ENCODE peak calls at places on chromosome 6, in eight cellular contexts. B is astrocyte, F is mammary epithelial cell, O is psoas muscle, P is hepatocyte, C is fibroblast of mammary gland, A is endothelial cell, V is fibroblast of the aortic adventitia. Y is an unnamed sample.

GRCh38 chr6:55445648-55446204 is 118.5 kb downstream of the GFRAL start:
- DNase-seq in P (peak), B (peak), O (no peak), C (peak), V (peak), F (peak), A (peak), Y (peak)

GRCh38 chr6:126107475-126108121 is 121.3 kb downstream of the TRMT11 start:
- DNase-seq in A (no peak), P (no peak), F (no peak), C (peak), V (peak), O (no peak), B (peak), Y (no peak)

GRCh38 chr6:29673161-29673560 is 7.8 kb downstream of the ZFP57 start:
- DNase-seq in F (no peak), A (no peak), V (no peak), C (no peak), B (no peak), P (no peak), O (no peak), Y (no peak)

GRCh38 chr6:121573466-121573865 is 138.0 kb downstream of the GJA1 start:
- DNase-seq in F (no peak), C (peak), P (no peak), B (no peak), V (peak), O (no peak), A (no peak), Y (peak)

GRCh38 chr6:23106951-23107350 is 537.6 kb downstream of the HDGFL1 start:
- DNase-seq in O (no peak), C (peak), F (peak), V (peak), B (peak), P (no peak), A (no peak), Y (peak)

GRCh38 chr6:25449774-25450173 is 170.6 kb downstream of the CARMIL1 start:
- DNase-seq in P (no peak), B (no peak), A (no peak), V (no peak), O (no peak), C (no peak), F (no peak), Y (peak)

GRCh38 chr6:26223213-26223612 is 136.0 kb downstream of the HFE start:
- DNase-seq in O (no peak), V (peak), A (no peak), P (no peak), F (no peak), C (no peak), B (no peak), Y (peak)

GRCh38 chr6:144931172-144932035 is 646.3 kb downstream of the UTRN start:
- DNase-seq in A (peak), F (peak), V (peak), P (peak), C (peak), B (no peak), O (no peak), Y (peak)

GRCh38 chr6:138596591-138596990 is 97.3 kb upstream of the NHSL1 start:
- DNase-seq in A (no peak), V (no peak), B (no peak), P (no peak), C (no peak), F (no peak), O (no peak), Y (no peak)

GRCh38 chr6:47358440-47359225 is 48.9 kb upstream of the TNFRSF21 start:
- DNase-seq in C (no peak), P (no peak), F (no peak), O (no peak), B (no peak), V (no peak), A (no peak), Y (no peak)

GRCh38 chr6:42942444-42942843 is 13.2 kb downstream of the CNPY3 start:
- DNase-seq in F (no peak), O (no peak), V (no peak), C (no peak), A (no peak), B (no peak), P (no peak), Y (no peak)

GRCh38 chr6:29723666-29724588 is 693 bp downstream of the HLA-F start:
- DNase-seq in A (peak), V (no peak), P (peak), O (peak), F (no peak), C (no peak), B (no peak), Y (peak)

GRCh38 chr6:140041056-140041455 is 666.6 kb upstream of the CITED2 start:
- DNase-seq in F (no peak), V (peak), B (peak), C (no peak), O (no peak), P (no peak), A (no peak), Y (no peak)

GRCh38 chr6:72622094-72622540 is 253 bp downstream of the KCNQ5 start:
- DNase-seq in B (no peak), A (peak), P (peak), C (no peak), V (peak), O (peak), F (peak), Y (peak)

GRCh38 chr6:99940582-99940981 is 53.4 kb downstream of the MCHR2 start:
- DNase-seq in P (no peak), B (no peak), O (no peak), F (no peak), C (no peak), V (no peak), A (no peak), Y (no peak)

GRCh38 chr6:63819831-63820230 is 184.2 kb downstream of the PHF3 start:
- DNase-seq in V (no peak), B (no peak), A (no peak), P (no peak), O (no peak), F (no peak), C (no peak), Y (peak)

GRCh38 chr6:112014483-112014882 is 39.4 kb upstream of the CCN6 start:
- DNase-seq in V (peak), P (no peak), C (peak), F (peak), A (no peak), B (peak), O (no peak), Y (no peak)

GRCh38 chr6:84455630-84456029 is 228.2 kb upstream of the CEP162 start:
- DNase-seq in F (no peak), C (peak), A (no peak), V (no peak), O (no peak), B (no peak), P (no peak), Y (peak)

GRCh38 chr6:15431762-15432495 is 186.1 kb downstream of the JARID2 start:
- DNase-seq in O (peak), C (peak), P (peak), V (peak), A (no peak), B (peak), F (no peak), Y (peak)

GRCh38 chr6:142408409-142408808 is 106.6 kb downstream of the ADGRG6 start:
- DNase-seq in C (peak), B (no peak), V (peak), O (no peak), A (no peak), P (no peak), F (no peak), Y (no peak)

GRCh38 chr6:144285548-144285797 is 338 bp downstream of the UTRN start:
- DNase-seq in V (no peak), A (no peak), O (no peak), C (no peak), P (no peak), B (no peak), F (no peak), Y (no peak)

GRCh38 chr6:73234732-73235131 is 9.4 kb upstream of the KHDC1L start:
- DNase-seq in P (no peak), F (peak), V (peak), O (no peak), B (peak), A (no peak), C (peak), Y (no peak)

GRCh38 chr6:42923656-42924055 is 5.6 kb upstream of the CNPY3 start:
- DNase-seq in F (no peak), V (peak), P (no peak), A (no peak), B (no peak), O (no peak), C (peak), Y (no peak)

GRCh38 chr6:17490724-17491123 is 97.3 kb downstream of the CAP2 start:
- DNase-seq in C (no peak), A (no peak), P (no peak), B (no peak), O (no peak), F (no peak), V (no peak), Y (no peak)

GRCh38 chr6:26249959-26250805 is 114.8 kb upstream of the BTN3A2 start:
- DNase-seq in C (no peak), O (peak), A (peak), B (peak), P (peak), V (peak), F (peak), Y (peak)

GRCh38 chr6:33592595-33593413 is 12.7 kb upstream of the BAK1 start:
- DNase-seq in P (peak), V (no peak), F (no peak), O (no peak), A (no peak), B (no peak), C (no peak), Y (no peak)

GRCh38 chr6:109963598-109964170 is 14.4 kb upstream of the GPR6 start:
- DNase-seq in O (no peak), A (no peak), P (no peak), V (no peak), C (no peak), F (peak), B (no peak), Y (no peak)

GRCh38 chr6:15048367-15048766 is 197.5 kb upstream of the JARID2 start:
- DNase-seq in C (peak), O (no peak), B (no peak), A (no peak), P (no peak), F (no peak), V (no peak), Y (no peak)

GRCh38 chr6:85465762-85466161 is 15.9 kb downstream of the NT5E start:
- DNase-seq in V (no peak), P (no peak), B (no peak), C (no peak), A (no peak), O (no peak), F (no peak), Y (no peak)

GRCh38 chr6:37099442-37099841 is 70.5 kb upstream of the PIM1 start:
- DNase-seq in B (no peak), P (no peak), A (no peak), C (no peak), F (peak), V (no peak), O (no peak), Y (no peak)

GRCh38 chr6:43993881-43994523 is 133.2 kb downstream of the MRPL14 start:
- DNase-seq in V (no peak), O (peak), B (no peak), A (no peak), F (no peak), P (no peak), C (no peak), Y (no peak)

GRCh38 chr6:125750692-125751333 is 1.4 kb downstream of the HEY2 start:
- DNase-seq in B (no peak), F (no peak), P (no peak), V (no peak), A (no peak), O (no peak), C (no peak), Y (no peak)

GRCh38 chr6:118451839-118452238 is 96.3 kb upstream of the PLN start:
- DNase-seq in P (no peak), O (no peak), A (no peak), C (no peak), B (no peak), V (no peak), F (no peak), Y (no peak)

GRCh38 chr6:90131614-90132423 is 164.8 kb downstream of the BACH2 start:
- DNase-seq in B (peak), V (peak), P (no peak), O (peak), C (peak), A (no peak), F (no peak), Y (peak)

GRCh38 chr6:2688416-2689064 is 62.2 kb downstream of the MYLK4 start:
- DNase-seq in C (peak), B (peak), P (no peak), O (no peak), F (peak), V (peak), A (no peak), Y (no peak)

GRCh38 chr6:43187821-43188220 is 5.8 kb downstream of the CUL9 start:
- DNase-seq in A (no peak), F (peak), P (no peak), V (no peak), O (no peak), B (no peak), C (no peak), Y (no peak)

GRCh38 chr6:27684264-27685211 is 211.6 kb upstream of the ZNF184 start:
- DNase-seq in P (peak), V (peak), C (peak), A (peak), O (no peak), B (peak), F (peak), Y (peak)

GRCh38 chr6:77433888-77434287 is 29.4 kb downstream of the HTR1B start:
- DNase-seq in F (no peak), C (no peak), V (no peak), O (no peak), P (no peak), A (no peak), B (no peak), Y (no peak)

GRCh38 chr6:151101811-151102694 is 137.7 kb upstream of the AKAP12 start:
- DNase-seq in B (no peak), A (no peak), F (no peak), O (no peak), V (no peak), P (no peak), C (no peak), Y (no peak)

GRCh38 chr6:31569861-31570536 is 2.1 kb upstream of the LTA start:
- DNase-seq in V (no peak), F (no peak), C (no peak), P (no peak), A (no peak), B (no peak), O (no peak), Y (no peak)

GRCh38 chr6:31572041-31572911 is at the start of gene LTA:
- DNase-seq in C (no peak), P (no peak), B (no peak), A (no peak), V (no peak), F (no peak), O (no peak), Y (no peak)

GRCh38 chr6:31567531-31568370 is 4.3 kb upstream of the LTA start:
- DNase-seq in P (no peak), V (no peak), F (no peak), A (no peak), O (no peak), B (no peak), C (no peak), Y (no peak)

GRCh38 chr6:31573239-31574105 is 1.4 kb downstream of the LTA start:
- DNase-seq in V (no peak), B (no peak), C (no peak), F (no peak), A (no peak), P (no peak), O (no peak), Y (no peak)

DNA sequence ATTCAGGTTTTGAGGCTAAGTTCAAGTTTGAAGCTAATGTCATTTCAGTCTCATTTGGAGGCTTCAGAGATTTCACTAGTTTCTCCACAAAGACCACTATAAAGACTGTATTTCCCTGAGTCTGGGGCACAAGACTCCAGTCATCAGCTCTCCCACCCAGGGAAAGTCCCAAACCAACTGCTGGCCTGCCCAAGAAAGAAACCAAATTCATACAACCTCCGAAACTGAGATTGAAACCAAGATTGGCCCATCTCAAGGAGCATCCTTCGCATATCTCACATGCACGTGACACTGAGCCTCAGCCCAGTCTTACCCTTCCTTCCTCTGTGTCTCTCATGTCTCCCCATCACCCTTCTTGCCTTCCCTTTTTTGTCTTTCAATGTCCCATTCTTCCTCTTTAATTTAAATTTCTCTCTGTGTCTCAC is 3.5 kb upstream of the LTA start:
- DNase-seq in F (peak), A (no peak), O (no peak), P (no peak), V (no peak), C (no peak), B (no peak), Y (no peak)
- TF ChIP-seq CTCF in F (no peak), A (no peak), O (no peak), P (no peak), V (no peak), C (no peak), B (no peak), Y (no peak)

DNA sequence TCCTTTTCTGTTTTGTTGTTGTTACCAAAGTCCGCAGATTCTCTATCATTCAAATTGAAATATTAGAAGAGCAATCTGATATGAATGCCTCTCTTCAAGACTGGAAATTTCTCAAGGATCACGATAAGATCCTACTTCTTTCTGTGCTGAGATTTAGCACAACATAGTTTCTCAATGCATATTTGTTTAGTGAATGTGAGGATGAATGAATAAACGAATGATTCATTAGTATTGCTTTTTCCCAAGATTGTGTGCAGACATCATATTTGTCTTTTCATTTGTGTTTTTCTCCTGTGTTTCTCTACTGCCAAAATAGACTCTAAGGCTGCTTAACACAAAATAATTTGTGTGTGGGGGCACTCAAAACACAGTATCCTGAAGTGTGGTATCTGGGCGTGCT is 862.7 kb upstream of the MAP3K7 start:
- DNase-seq in O (no peak), F (no peak), B (peak), C (no peak), V (no peak), A (no peak), P (no peak), Y (no peak)
- TF ChIP-seq CTCF in O (no peak), F (no peak), B (no peak), C (no peak), V (no peak), A (no peak), P (no peak), Y (no peak)

DNA sequence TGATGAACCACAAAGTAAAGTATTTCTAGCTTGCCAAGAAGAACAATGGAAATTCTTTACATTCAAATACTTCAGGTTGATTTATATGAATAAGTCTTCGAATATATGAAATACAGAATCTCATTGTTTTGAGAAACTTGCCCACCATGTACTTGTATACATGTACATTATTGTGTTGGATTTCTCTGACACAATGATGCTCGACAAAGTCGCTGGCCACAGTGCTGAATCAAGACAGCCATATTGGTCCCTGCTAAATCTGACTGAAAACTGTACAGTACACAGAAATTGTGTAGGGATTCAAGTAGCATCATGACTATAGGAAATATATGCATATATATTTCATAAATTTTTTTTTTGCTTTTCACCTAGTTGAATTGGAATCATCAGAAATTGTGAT is 13.1 kb upstream of the LIN28B start:
- DNase-seq in F (peak), P (peak), B (no peak), A (peak), O (no peak), C (peak), V (peak), Y (peak)
- TF ChIP-seq CTCF in F (no peak), P (no peak), B (no peak), A (no peak), O (no peak), C (no peak), V (no peak), Y (no peak)

GRCh38 chr6:158797331-158798202 is 21.6 kb downstream of the EZR start:
- DNase-seq in O (no peak), F (peak), P (no peak), V (peak), A (no peak), B (peak), C (peak), Y (peak)

GRCh38 chr6:158798311-158798710 is 20.9 kb downstream of the EZR start:
- DNase-seq in B (no peak), V (no peak), C (no peak), P (no peak), F (no peak), O (no peak), A (no peak), Y (no peak)

GRCh38 chr6:158801655-158802294 is 17.4 kb downstream of the EZR start:
- DNase-seq in B (no peak), F (no peak), A (no peak), V (no peak), O (peak), P (peak), C (no peak), Y (no peak)

GRCh38 chr6:158796353-158796752 is 22.8 kb downstream of the EZR start:
- DNase-seq in P (no peak), B (no peak), O (no peak), F (no peak), C (no peak), V (no peak), A (no peak), Y (no peak)

GRCh38 chr6:158799051-158799792 is 19.9 kb downstream of the EZR start:
- DNase-seq in V (peak), F (no peak), B (peak), P (peak), A (no peak), C (peak), O (no peak), Y (no peak)
- TF ChIP-seq CTCF in V (no peak), F (no peak), B (peak), P (peak), A (no peak), C (peak), O (no peak), Y (no peak)

DNA sequence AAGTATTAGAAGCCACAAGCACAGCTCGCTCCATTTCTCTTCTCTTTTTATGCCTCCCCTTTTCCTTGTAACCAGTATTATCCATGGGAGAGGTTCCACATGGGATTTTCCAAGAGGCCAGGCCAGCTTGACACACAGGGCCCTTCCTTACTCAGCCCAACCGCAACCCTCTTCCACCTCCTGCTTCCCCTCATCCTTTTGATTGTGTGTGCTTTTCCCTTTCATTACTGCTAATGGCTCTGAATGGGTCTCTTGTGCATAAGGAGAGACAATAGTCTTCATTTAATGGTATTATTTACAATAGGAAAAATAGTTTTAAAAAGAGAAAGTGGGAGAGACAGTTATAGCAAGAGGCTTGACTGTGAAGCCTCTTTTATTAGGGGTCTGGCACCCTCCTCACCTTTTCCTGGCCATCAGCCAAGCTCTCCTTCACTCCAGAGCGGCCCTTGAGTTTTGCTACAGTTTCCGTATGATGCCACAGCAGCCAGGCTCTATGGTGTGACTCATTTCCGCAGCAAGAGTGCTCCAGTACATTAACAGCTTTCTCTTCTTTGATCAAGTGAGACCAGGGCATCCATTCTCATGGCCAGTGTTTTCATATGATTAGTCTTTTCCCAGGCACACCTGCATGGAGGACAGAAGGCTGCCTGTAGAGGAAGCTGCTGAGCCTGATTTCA is 579.5 kb downstream of the TFAP2B start:
- DNase-seq in A (no peak), B (peak), C (no peak), V (no peak), P (no peak), O (no peak), F (peak), Y (peak)
- TF ChIP-seq CTCF in A (no peak), B (no peak), C (no peak), V (no peak), P (no peak), O (no peak), F (no peak), Y (no peak)

GRCh38 chr6:38169221-38169674 is 349.7 kb downstream of the ZFAND3 start:
- DNase-seq in P (no peak), B (no peak), A (no peak), V (no peak), F (no peak), C (no peak), O (no peak), Y (no peak)
- TF ChIP-seq CTCF in P (no peak), B (no peak), A (no peak), V (no peak), F (no peak), C (no peak), O (peak), Y (no peak)

Y was measured in cardiac muscle cell.